ENCODE peak calls at places on chromosome 2, in five cellular contexts. S is aorta, Q is right lobe of liver, H is pancreas, P is tibial nerve. V is an unnamed sample.

GRCh38 chr2:101815739-101816391 is 118.4 kb downstream of the MAP4K4 start:
- DNase-seq in H (no peak), Q (no peak), P (no peak), S (no peak), V (no peak)

GRCh38 chr2:69742170-69742952 is 427 bp downstream of the ANXA4 start:
- DNase-seq in P (peak; percentile 29), Q (no peak), H (peak; percentile 37), S (peak; percentile 74), V (no peak)

GRCh38 chr2:78118037-78118436 is 595.9 kb upstream of the LRRTM4 start:
- DNase-seq in P (no peak), H (no peak), Q (no peak), S (no peak), V (no peak)

GRCh38 chr2:11243512-11243911 is 88.2 kb downstream of the SLC66A3 start:
- DNase-seq in Q (no peak), H (no peak), S (no peak), P (no peak), V (no peak)

GRCh38 chr2:172087780-172088244 is 2.5 kb downstream of the DLX1 start:
- DNase-seq in P (no peak), Q (no peak), S (peak; percentile 68), H (no peak), V (no peak)

GRCh38 chr2:10864888-10865551 is 46.7 kb upstream of the KCNF1 start:
- DNase-seq in Q (no peak), S (no peak), H (no peak), P (no peak), V (no peak)

GRCh38 chr2:69604026-69604678 is 39.4 kb downstream of the AAK1 start:
- DNase-seq in H (peak; percentile 41), S (no peak), Q (no peak), P (no peak), V (no peak)

GRCh38 chr2:113185643-113186315 is 12.0 kb downstream of the PSD4 start:
- DNase-seq in Q (peak; percentile 91), H (peak; percentile 68), P (no peak), S (peak; percentile 49), V (peak; percentile 64)

GRCh38 chr2:25512707-25513106 is 160.7 kb downstream of the DTNB start:
- DNase-seq in Q (no peak), S (no peak), H (no peak), P (no peak), V (no peak)

GRCh38 chr2:96789245-96789617 is 26.8 kb upstream of the CNNM3 start:
- DNase-seq in Q (no peak), S (no peak), P (no peak), H (no peak), V (no peak)

GRCh38 chr2:24349097-24349496 is 11.2 kb downstream of the ITSN2 start:
- DNase-seq in S (no peak), P (no peak), Q (no peak), H (no peak), V (no peak)

GRCh38 chr2:160596431-160596830 is 102.8 kb upstream of the RBMS1 start:
- DNase-seq in Q (no peak), S (no peak), P (no peak), H (no peak), V (no peak)

GRCh38 chr2:44582363-44583008 is 220.7 kb downstream of the CAMKMT start:
- DNase-seq in S (no peak), P (no peak), H (no peak), Q (no peak), V (no peak)

GRCh38 chr2:204545861-204546773 is 842 bp downstream of the PARD3B start:
- DNase-seq in Q (peak; percentile 38), S (peak; percentile 77), P (no peak), H (peak; percentile 43), V (no peak)

GRCh38 chr2:233679176-233679575 is 2.5 kb upstream of the UGT1A7 start:
- DNase-seq in P (no peak), S (no peak), H (no peak), Q (no peak), V (no peak)
- H3K27ac ChIP-seq in P (no peak overlapping the region), S (no peak overlapping the region), H (no peak overlapping the region), Q (no peak overlapping the region), V (no peak overlapping the region)

GRCh38 chr2:108268001-108268400 is 20.7 kb upstream of the SULT1C2 start:
- DNase-seq in P (no peak), Q (no peak), H (no peak), S (no peak), V (no peak)
- H3K27ac ChIP-seq in P (no peak overlapping the region), Q (no peak overlapping the region), H (no peak overlapping the region), S (no peak overlapping the region), V (no peak overlapping the region)

GRCh38 chr2:20446917-20447436 is at the start of gene RHOB:
- DNase-seq in S (peak; percentile 98), P (peak; percentile 99), H (peak; percentile 98), Q (peak; percentile 98), V (peak; percentile 96)

GRCh38 chr2:20444113-20444992 is 2.5 kb upstream of the RHOB start:
- DNase-seq in Q (no peak), P (peak; percentile 57), S (no peak), H (no peak), V (no peak)

GRCh38 chr2:20444993-20445910 is 1.6 kb upstream of the RHOB start:
- DNase-seq in P (no peak), Q (no peak), S (no peak), H (no peak), V (no peak)

GRCh38 chr2:20447437-20448245 is 767 bp downstream of the RHOB start:
- DNase-seq in P (no peak), Q (peak; percentile 50), S (peak; percentile 86), H (peak; percentile 62), V (peak; percentile 69)

DNA sequence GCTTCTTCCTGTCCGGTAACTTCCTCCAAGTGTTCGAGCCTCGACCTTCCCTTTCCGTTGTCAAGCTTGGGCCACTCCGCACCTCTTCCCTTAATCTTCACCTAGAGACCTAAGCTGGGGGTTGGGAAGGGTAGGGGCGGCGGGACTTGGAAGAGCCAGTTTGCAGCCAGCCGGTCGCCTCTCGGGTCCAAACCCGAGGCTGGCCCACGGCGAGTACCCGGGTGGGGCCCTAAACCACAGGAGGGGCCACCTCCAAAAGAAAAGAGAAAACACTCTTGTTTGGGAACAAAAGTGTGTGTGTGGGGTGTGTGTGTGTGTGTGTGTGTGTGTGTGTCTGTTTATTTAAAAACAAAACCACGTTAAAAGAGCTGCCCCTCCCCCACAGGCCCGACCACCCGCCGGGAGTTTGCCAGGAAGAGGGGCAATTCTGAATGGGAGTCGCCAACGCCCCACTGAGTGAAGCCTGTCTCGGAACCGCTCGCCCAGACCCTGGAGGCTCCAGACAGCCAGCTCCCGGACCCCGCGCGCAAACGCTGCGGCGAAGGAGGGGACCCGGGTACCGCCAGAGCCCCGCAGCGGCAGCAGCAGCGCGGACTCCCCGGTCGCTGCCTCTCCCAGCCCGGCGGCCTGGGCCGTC is 476 bp upstream of the RHOB start:
- DNase-seq in H (no peak), Q (peak; percentile 52), S (no peak), P (peak; percentile 48), V (no peak)
- H3K27ac ChIP-seq in H (peak overlapping the region; percentile 97), Q (peak overlapping the region; percentile 98), S (peak overlapping the region; percentile 85), P (peak overlapping the region; percentile 95), V (peak overlapping the region; percentile 91)

DNA sequence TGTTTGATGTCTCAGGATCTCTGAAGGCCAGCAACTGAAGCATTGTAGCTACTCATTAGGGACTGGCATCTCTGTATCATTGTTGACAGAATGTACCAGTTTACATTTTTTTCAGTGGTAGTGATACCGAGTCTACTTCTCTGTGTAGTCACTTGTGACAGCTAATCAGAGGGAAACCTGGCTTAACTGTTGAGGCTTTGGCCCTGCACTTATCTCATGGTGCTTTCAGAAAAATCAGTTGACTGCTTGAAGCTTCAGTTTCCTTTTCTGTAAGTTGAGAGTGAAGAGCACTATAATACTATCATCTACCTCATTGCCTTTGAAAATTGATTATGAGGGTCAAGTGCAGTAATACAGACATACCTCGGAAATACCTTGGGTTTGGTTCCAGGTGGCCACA is 90.0 kb downstream of the COMMD1 start:
- DNase-seq in H (no peak), P (no peak), S (no peak), Q (no peak), V (no peak)
- H3K27ac ChIP-seq in H (no peak overlapping the region), P (no peak overlapping the region), S (no peak overlapping the region), Q (no peak overlapping the region), V (no peak overlapping the region)

DNA sequence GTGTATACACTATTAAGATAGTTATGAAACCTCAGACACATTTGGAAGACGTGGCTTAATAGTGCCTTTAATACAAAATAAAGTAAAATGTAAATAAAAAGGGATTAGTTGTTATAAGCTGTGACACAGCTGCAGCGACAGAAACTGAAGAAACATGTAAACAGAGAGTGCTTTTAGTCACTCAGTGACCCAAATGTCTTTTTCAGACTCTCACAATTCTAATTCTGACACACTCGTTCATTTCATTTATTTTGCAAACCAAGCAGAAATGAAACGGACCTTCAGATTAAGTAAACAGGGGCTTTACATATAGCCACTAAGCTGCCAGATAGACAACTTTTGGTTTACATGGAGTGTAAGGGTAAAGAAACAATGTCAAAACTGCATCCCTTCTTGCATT is 181.0 kb upstream of the ETAA1 start:
- DNase-seq in P (no peak), Q (no peak), S (no peak), H (no peak), V (no peak)
- H3K27ac ChIP-seq in P (no peak overlapping the region), Q (no peak overlapping the region), S (no peak overlapping the region), H (no peak overlapping the region), V (no peak overlapping the region)

GRCh38 chr2:200913654-200914053 is 24.5 kb downstream of the NIF3L1 start:
- DNase-seq in Q (no peak), P (no peak), H (no peak), S (no peak), V (no peak)
- H3K27ac ChIP-seq in Q (no peak overlapping the region), P (no peak overlapping the region), H (no peak overlapping the region), S (no peak overlapping the region), V (no peak overlapping the region)

DNA sequence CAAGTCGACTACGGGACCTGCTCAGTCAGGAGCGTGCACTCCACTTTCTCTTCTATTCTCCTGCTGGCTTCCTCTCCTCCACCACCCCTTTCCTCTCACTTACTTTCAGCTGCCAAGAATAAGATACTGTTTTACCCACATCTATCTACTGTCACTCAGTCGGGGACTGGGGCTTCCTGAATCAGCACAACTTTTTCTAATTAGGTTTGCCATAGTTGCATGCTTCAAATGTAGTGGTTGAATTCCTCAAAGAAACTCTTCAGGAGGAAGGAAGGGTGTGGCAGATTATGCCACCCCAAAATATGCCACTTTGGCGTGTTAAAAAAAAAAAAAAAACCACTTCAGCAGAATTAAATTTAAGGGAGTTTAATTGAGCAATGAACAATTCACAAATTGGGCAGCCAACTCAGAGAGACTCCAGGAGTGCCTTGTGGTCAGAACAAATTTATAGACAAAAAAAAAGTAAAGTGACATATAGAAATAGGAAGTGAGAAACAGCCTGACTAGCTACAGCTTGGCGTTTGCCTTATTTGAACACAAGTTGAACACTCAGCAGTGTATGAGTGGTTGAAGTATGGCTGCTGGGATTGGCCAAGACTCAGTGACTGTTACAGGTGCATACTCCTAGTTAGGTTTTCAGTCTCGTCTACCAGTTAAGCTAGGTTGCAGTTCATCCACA is 32.5 kb upstream of the RMDN2 start:
- DNase-seq in S (no peak), H (no peak), Q (no peak), P (no peak), V (no peak)
- H3K27ac ChIP-seq in S (no peak overlapping the region), H (no peak overlapping the region), Q (no peak overlapping the region), P (no peak overlapping the region), V (no peak overlapping the region)

V was measured in substantia nigra.